ENCODE peak calls at places on chromosomes 13 and 19, in six cellular contexts. O is K562, F is GM12878, G is HCT116, U is H1, X is SK-N-SH. T is an unnamed sample.

GRCh38 chr13:52383362-52383761 is 22.6 kb downstream of the THSD1 start:
- DNase-seq in O (no peak), F (no peak), G (no peak), U (no peak), X (no peak), T (no peak)

GRCh38 chr19:44072543-44073401 is 813 bp downstream of the ZNF284 start:
- DNase-seq in O (no peak), F (no peak), G (no peak), U (no peak), X (peak), T (no peak)

GRCh38 chr19:5436101-5436947 is 18.9 kb upstream of the ZNRF4 start:
- DNase-seq in O (peak), F (no peak), G (no peak), U (peak), X (peak), T (no peak)

GRCh38 chr19:42270346-42271044 is 1.4 kb downstream of the CIC start:
- DNase-seq in O (peak), F (no peak), G (no peak), U (no peak), X (peak), T (no peak)

GRCh38 chr19:33705090-33705847 is 83.5 kb downstream of the CHST8 start:
- DNase-seq in O (no peak), F (no peak), G (no peak), U (no peak), X (no peak), T (no peak)

GRCh38 chr13:26226209-26226608 is 4.1 kb upstream of the RNF6 start:
- DNase-seq in O (no peak), F (no peak), G (no peak), U (no peak), X (no peak), T (no peak)

GRCh38 chr13:26037302-26037701 is 14.5 kb downstream of the SHISA2 start:
- DNase-seq in O (peak), F (no peak), G (peak), U (peak), X (no peak), T (no peak)

GRCh38 chr19:989381-990081 is 5.4 kb downstream of the WDR18 start:
- DNase-seq in O (no peak), F (no peak), G (no peak), U (no peak), X (no peak), T (no peak)

GRCh38 chr19:19068659-19069509 is 5.1 kb downstream of the SLC25A42 start:
- DNase-seq in O (no peak), F (peak), G (no peak), U (no peak), X (no peak), T (no peak)

GRCh38 chr13:40779049-40779448 is 8.1 kb upstream of the MRPS31 start:
- DNase-seq in O (no peak), F (no peak), G (no peak), U (no peak), X (no peak), T (no peak)

GRCh38 chr13:107138987-107139386 is 571.0 kb upstream of the ARGLU1 start:
- DNase-seq in O (no peak), F (no peak), G (no peak), U (no peak), X (no peak), T (no peak)

GRCh38 chr19:39031368-39032163 is 783 bp downstream of the FBXO27 start:
- DNase-seq in O (peak), F (peak), G (peak), U (peak), X (peak), T (no peak)

GRCh38 chr13:97202761-97203160 is 19.4 kb upstream of the MBNL2 start:
- DNase-seq in O (no peak), F (no peak), G (no peak), U (no peak), X (no peak), T (no peak)

GRCh38 chr13:110309661-110310524 is 2.8 kb downstream of the COL4A2 start:
- DNase-seq in O (no peak), F (no peak), G (no peak), U (no peak), X (no peak), T (no peak)

GRCh38 chr19:15769586-15769985 is 17.9 kb upstream of the OR10H5 start:
- DNase-seq in O (peak), F (no peak), G (no peak), U (no peak), X (no peak), T (no peak)

GRCh38 chr13:51181752-51182383 is 40.3 kb upstream of the FAM124A start:
- DNase-seq in O (no peak), F (no peak), G (no peak), U (no peak), X (no peak), T (no peak)

GRCh38 chr13:35157143-35157755 is 215.2 kb downstream of the NBEA start:
- DNase-seq in O (no peak), F (peak), G (peak), U (no peak), X (peak), T (peak)

GRCh38 chr19:58059681-58060080 is 599 bp downstream of the ZNF135 start:
- DNase-seq in O (no peak), F (no peak), G (no peak), U (no peak), X (no peak), T (no peak)

GRCh38 chr19:47518139-47518538 is 3.3 kb upstream of the NAPA start:
- DNase-seq in O (no peak), F (peak), G (no peak), U (no peak), X (no peak), T (no peak)

GRCh38 chr13:32983058-32983457 is 33.2 kb upstream of the KL start:
- DNase-seq in O (no peak), F (no peak), G (no peak), U (no peak), X (no peak), T (no peak)

GRCh38 chr19:1265611-1266115 is 3.5 kb upstream of the CIRBP start:
- DNase-seq in O (no peak), F (no peak), G (no peak), U (no peak), X (no peak), T (no peak)

GRCh38 chr13:39036212-39036611 is 1.7 kb downstream of the PROSER1 start:
- DNase-seq in O (no peak), F (no peak), G (no peak), U (no peak), X (no peak), T (peak)

GRCh38 chr13:48268019-48268418 is 35.0 kb downstream of the ITM2B start:
- DNase-seq in O (no peak), F (no peak), G (no peak), U (no peak), X (no peak), T (no peak)

GRCh38 chr13:23673354-23673753 is 103.1 kb downstream of the TNFRSF19 start:
- DNase-seq in O (no peak), F (no peak), G (no peak), U (no peak), X (no peak), T (no peak)

GRCh38 chr13:38602261-38602660 is 84.6 kb upstream of the FREM2 start:
- DNase-seq in O (peak), F (no peak), G (no peak), U (no peak), X (no peak), T (no peak)

GRCh38 chr19:23116802-23117571 is at the start of gene ZNF730:
- DNase-seq in O (peak), F (peak), G (no peak), U (peak), X (peak), T (no peak)

DNA sequence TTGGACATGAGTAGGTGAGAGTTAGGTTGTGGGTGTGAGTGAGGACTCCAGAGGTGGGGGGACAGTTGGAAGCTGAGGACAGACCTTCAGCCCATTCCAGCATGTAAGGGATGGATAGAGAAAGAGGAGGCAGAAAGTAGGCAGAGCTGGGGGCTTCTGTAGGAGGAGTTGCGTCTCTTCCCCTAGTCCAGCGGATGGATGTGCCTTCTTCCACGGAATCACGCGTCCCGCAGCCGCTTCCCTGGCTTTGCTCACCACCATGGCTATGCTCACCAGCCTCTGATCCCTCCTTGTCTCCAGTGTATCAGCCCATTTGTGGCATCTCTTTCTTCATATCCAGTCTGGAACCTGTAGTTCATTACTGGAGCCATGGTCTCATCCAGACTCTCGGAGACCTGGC is 5.6 kb downstream of the UBAC2 start:
- DNase-seq in O (no peak), F (no peak), G (no peak), U (no peak), X (no peak), T (no peak)
- TF ChIP-seq JUND in O (no peak), F (no peak), G (no peak), U (no peak), X (no peak), T (no peak)

DNA sequence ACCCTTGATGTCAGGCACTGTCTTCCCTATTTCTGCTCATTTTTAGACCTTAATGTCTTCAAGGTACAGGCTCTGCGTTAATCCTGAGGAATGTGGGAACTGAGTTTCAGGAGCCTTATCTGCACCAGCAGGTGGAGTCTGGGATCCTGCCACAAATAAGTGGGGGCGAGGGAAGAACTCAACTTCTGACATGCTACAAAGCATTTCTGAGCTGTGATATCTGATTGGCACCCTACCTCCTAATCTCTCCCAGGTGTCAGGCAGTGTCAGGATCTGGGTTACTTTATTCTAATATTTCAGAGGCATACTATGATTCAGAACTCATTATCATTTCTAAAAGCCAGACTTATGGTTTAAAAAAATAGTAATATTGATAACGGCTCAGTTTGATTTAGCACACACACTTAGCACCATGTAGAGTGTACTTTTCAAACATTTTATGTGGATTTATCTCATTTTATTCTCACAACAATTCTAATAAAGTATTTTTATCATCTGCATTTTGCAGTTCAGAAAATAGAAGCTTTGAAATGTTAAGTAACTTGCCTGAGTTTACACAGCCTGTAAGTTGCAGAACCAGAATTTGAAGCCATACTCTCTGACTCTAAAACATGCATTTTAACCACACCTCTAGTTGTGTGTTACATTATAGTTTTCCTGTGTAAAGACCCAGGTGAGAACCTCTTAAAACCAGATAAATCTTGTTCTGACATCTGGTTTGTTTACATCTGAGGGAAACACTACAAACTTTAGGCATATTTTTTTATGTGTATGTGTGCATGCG is 358.6 kb downstream of the TDRD3 start:
- DNase-seq in O (no peak), F (no peak), G (no peak), U (no peak), X (no peak), T (no peak)
- TF ChIP-seq MAX in O (no peak), F (no peak), G (no peak), U (no peak), X (no peak), T (no peak)

GRCh38 chr13:87884874-87885273 is 213.7 kb downstream of the SLITRK5 start:
- DNase-seq in O (no peak), F (no peak), G (no peak), U (peak), X (peak), T (no peak)
- TF ChIP-seq JUND in O (no peak), F (no peak), G (no peak), U (peak), X (no peak), T (no peak)

GRCh38 chr19:55336101-55336500 is 3.6 kb upstream of the KMT5C start:
- DNase-seq in O (no peak), F (no peak), G (no peak), U (no peak), X (no peak), T (no peak)
- TF ChIP-seq MAX in O (no peak), F (no peak), G (no peak), U (no peak), X (no peak), T (no peak)

GRCh38 chr19:3319643-3320353 is 46.6 kb upstream of the NFIC start:
- DNase-seq in O (no peak), F (no peak), G (no peak), U (no peak), X (peak), T (no peak)
- TF ChIP-seq JUND in O (no peak), F (no peak), G (no peak), U (no peak), X (no peak), T (no peak)

GRCh38 chr19:12723383-12723642 is 419 bp downstream of the TNPO2 start:
- DNase-seq in O (no peak), F (no peak), G (no peak), U (no peak), X (no peak), T (no peak)

GRCh38 chr19:12721656-12722565 is 1.8 kb downstream of the TNPO2 start:
- DNase-seq in O (peak), F (no peak), G (no peak), U (peak), X (peak), T (peak)

GRCh38 chr19:12720851-12721655 is 2.7 kb downstream of the TNPO2 start:
- DNase-seq in O (peak), F (no peak), G (no peak), U (no peak), X (peak), T (no peak)

GRCh38 chr19:12722566-12723382 is 958 bp downstream of the TNPO2 start:
- DNase-seq in O (peak), F (peak), G (peak), U (peak), X (peak), T (peak)

GRCh38 chr19:12723643-12724426 is at the start of gene TNPO2:
- DNase-seq in O (peak), F (peak), G (peak), U (peak), X (peak), T (peak)
- TF ChIP-seq MAX in O (peak), F (peak), G (peak), U (peak), X (peak), T (peak)

GRCh38 chr13:75960538-75960994 is 324.4 kb downstream of the LMO7 start:
- DNase-seq in O (no peak), F (peak), G (no peak), U (no peak), X (no peak), T (no peak)

GRCh38 chr13:75961911-75962310 is 325.8 kb downstream of the LMO7 start:
- DNase-seq in O (no peak), F (no peak), G (no peak), U (no peak), X (no peak), T (no peak)

GRCh38 chr13:75963318-75963717 is 327.2 kb downstream of the LMO7 start:
- DNase-seq in O (no peak), F (no peak), G (no peak), U (no peak), X (no peak), T (peak)

GRCh38 chr13:75959861-75960481 is 323.8 kb downstream of the LMO7 start:
- DNase-seq in O (no peak), F (no peak), G (no peak), U (no peak), X (no peak), T (no peak)
- TF ChIP-seq JUND in O (no peak), F (no peak), G (no peak), U (no peak), X (no peak), T (no peak)

GRCh38 chr13:57044910-57045309 is 95.8 kb upstream of the PRR20A start:
- DNase-seq in O (no peak), F (no peak), G (no peak), U (no peak), X (no peak), T (no peak)

GRCh38 chr13:57045816-57046691 is 94.7 kb upstream of the PRR20A start:
- DNase-seq in O (no peak), F (no peak), G (no peak), U (no peak), X (no peak), T (no peak)
- TF ChIP-seq MAX in O (no peak), F (no peak), G (no peak), U (no peak), X (no peak), T (no peak)

DNA sequence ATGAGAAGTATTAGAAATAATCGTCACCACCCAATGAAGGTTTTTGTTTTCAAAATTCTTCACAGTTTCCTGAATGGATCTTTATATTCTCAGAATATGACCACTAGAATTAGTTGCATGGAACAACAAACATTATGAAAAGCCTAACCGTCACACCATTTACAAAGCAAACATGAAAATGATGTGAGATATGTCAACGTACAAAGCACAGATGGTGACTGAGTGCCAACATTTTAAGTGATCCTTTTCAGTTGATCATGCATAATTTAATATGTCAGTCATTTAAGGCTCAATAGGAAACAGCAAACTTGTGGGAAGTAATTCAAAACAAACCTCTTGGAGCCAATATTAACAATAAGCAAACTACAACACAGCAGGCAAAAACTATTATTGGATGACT is 277.6 kb downstream of the SLITRK6 start:
- DNase-seq in O (no peak), F (no peak), G (no peak), U (no peak), X (no peak), T (no peak)
- TF ChIP-seq JUND in O (no peak), F (no peak), G (no peak), U (no peak), X (no peak), T (no peak)

GRCh38 chr13:111623170-111623569 is 302.7 kb downstream of the TEX29 start:
- DNase-seq in O (no peak), F (no peak), G (no peak), U (no peak), X (no peak), T (no peak)
- TF ChIP-seq MAX in O (no peak), F (no peak), G (no peak), U (no peak), X (no peak), T (no peak)